ENCODE peak calls at places on chromosomes 3 and 15, in four cellular contexts. One of them, this sample, is unnamed.

GRCh38 chr15:63146684-63147083 is 10.6 kb downstream of the RPS27L start:
- DNase-seq in esophagus muscularis mucosa: no peak
- DNase-seq in HepG2: no peak
- DNase-seq in stomach: no peak
- DNase-seq in this sample: no peak

GRCh38 chr3:98553751-98554150 is 22.0 kb downstream of the GPR15 start:
- DNase-seq in esophagus muscularis mucosa: no peak
- DNase-seq in HepG2: no peak
- DNase-seq in stomach: no peak
- DNase-seq in this sample: no peak

GRCh38 chr3:195185574-195185973 is 85.4 kb downstream of the XXYLT1 start:
- DNase-seq in esophagus muscularis mucosa: no peak
- DNase-seq in HepG2: no peak
- DNase-seq in stomach: no peak
- DNase-seq in this sample: peak; percentile 20

GRCh38 chr3:8319935-8320634 is 181.5 kb upstream of the LMCD1 start:
- DNase-seq in esophagus muscularis mucosa: no peak
- DNase-seq in HepG2: no peak
- DNase-seq in stomach: no peak
- DNase-seq in this sample: no peak

GRCh38 chr3:126750760-126751129 is 46.7 kb downstream of the CHCHD6 start:
- DNase-seq in esophagus muscularis mucosa: no peak
- DNase-seq in HepG2: no peak
- DNase-seq in stomach: no peak
- DNase-seq in this sample: no peak

GRCh38 chr3:31116651-31117050 is 222.2 kb upstream of the GADL1 start:
- DNase-seq in esophagus muscularis mucosa: no peak
- DNase-seq in HepG2: no peak
- DNase-seq in stomach: no peak
- DNase-seq in this sample: no peak

GRCh38 chr3:56667973-56668579 is 15.0 kb downstream of the TASOR start:
- DNase-seq in esophagus muscularis mucosa: no peak
- DNase-seq in HepG2: no peak
- DNase-seq in stomach: no peak
- DNase-seq in this sample: no peak

GRCh38 chr3:84600703-84601225 is 358.0 kb upstream of the CADM2 start:
- DNase-seq in esophagus muscularis mucosa: no peak
- DNase-seq in HepG2: no peak
- DNase-seq in stomach: no peak
- DNase-seq in this sample: no peak

GRCh38 chr3:63364909-63365308 is 86.8 kb downstream of the SYNPR start:
- DNase-seq in esophagus muscularis mucosa: no peak
- DNase-seq in HepG2: no peak
- DNase-seq in stomach: no peak
- DNase-seq in this sample: no peak

GRCh38 chr3:166425900-166426611 is 588.8 kb upstream of the BCHE start:
- DNase-seq in esophagus muscularis mucosa: no peak
- DNase-seq in HepG2: peak; percentile 1
- DNase-seq in stomach: no peak
- DNase-seq in this sample: no peak

GRCh38 chr3:191869738-191870418 is 408.9 kb downstream of the PYDC2 start:
- DNase-seq in esophagus muscularis mucosa: no peak
- DNase-seq in HepG2: no peak
- DNase-seq in stomach: no peak
- DNase-seq in this sample: no peak

GRCh38 chr15:65870889-65871533 is 1.7 kb downstream of the RAB11A start:
- DNase-seq in esophagus muscularis mucosa: no peak
- DNase-seq in HepG2: peak; percentile 40
- DNase-seq in stomach: no peak
- DNase-seq in this sample: no peak

GRCh38 chr15:78810377-78811123 is 714 bp downstream of the ADAMTS7 start:
- DNase-seq in esophagus muscularis mucosa: no peak
- DNase-seq in HepG2: no peak
- DNase-seq in stomach: peak; percentile 67
- DNase-seq in this sample: peak; percentile 78

GRCh38 chr15:91456251-91456718 is 356.2 kb downstream of the SV2B start:
- DNase-seq in esophagus muscularis mucosa: no peak
- DNase-seq in HepG2: no peak
- DNase-seq in stomach: no peak
- DNase-seq in this sample: no peak

GRCh38 chr3:30370681-30371271 is 235.6 kb upstream of the TGFBR2 start:
- DNase-seq in esophagus muscularis mucosa: no peak
- DNase-seq in HepG2: peak; percentile 24
- DNase-seq in stomach: no peak
- DNase-seq in this sample: no peak

GRCh38 chr3:57892423-57892822 is 115.8 kb upstream of the FLNB start:
- DNase-seq in esophagus muscularis mucosa: no peak
- DNase-seq in HepG2: no peak
- DNase-seq in stomach: no peak
- DNase-seq in this sample: no peak

GRCh38 chr15:48913141-48913540 is 35.2 kb downstream of the EID1 start:
- DNase-seq in esophagus muscularis mucosa: no peak
- DNase-seq in HepG2: no peak
- DNase-seq in stomach: no peak
- DNase-seq in this sample: no peak

GRCh38 chr3:14273886-14274517 is 95.4 kb downstream of the LSM3 start:
- DNase-seq in esophagus muscularis mucosa: no peak
- DNase-seq in HepG2: no peak
- DNase-seq in stomach: no peak
- DNase-seq in this sample: no peak

GRCh38 chr3:63652066-63652725 is at the start of gene SNTN:
- DNase-seq in esophagus muscularis mucosa: no peak
- DNase-seq in HepG2: no peak
- DNase-seq in stomach: no peak
- DNase-seq in this sample: no peak

GRCh38 chr3:126952983-126953660 is 29.8 kb upstream of the PLXNA1 start:
- DNase-seq in esophagus muscularis mucosa: no peak
- DNase-seq in HepG2: no peak
- DNase-seq in stomach: no peak
- DNase-seq in this sample: peak; percentile 47

GRCh38 chr15:61396235-61396927 is 167.3 kb upstream of the RORA start:
- DNase-seq in esophagus muscularis mucosa: no peak
- DNase-seq in HepG2: no peak
- DNase-seq in stomach: no peak
- DNase-seq in this sample: no peak

GRCh38 chr3:119177321-119177720 is 3.9 kb downstream of the UPK1B start:
- DNase-seq in esophagus muscularis mucosa: no peak
- DNase-seq in HepG2: no peak
- DNase-seq in stomach: no peak
- DNase-seq in this sample: no peak

GRCh38 chr3:173096140-173096539 is 44.9 kb downstream of the SPATA16 start:
- DNase-seq in esophagus muscularis mucosa: no peak
- DNase-seq in HepG2: no peak
- DNase-seq in stomach: no peak
- DNase-seq in this sample: no peak

GRCh38 chr15:80876034-80876433 is 96.9 kb downstream of the CEMIP start:
- DNase-seq in esophagus muscularis mucosa: no peak
- DNase-seq in HepG2: no peak
- DNase-seq in stomach: no peak
- DNase-seq in this sample: no peak

GRCh38 chr3:164360738-164361376 is 717.4 kb downstream of the SI start:
- DNase-seq in esophagus muscularis mucosa: no peak
- DNase-seq in HepG2: no peak
- DNase-seq in stomach: no peak
- DNase-seq in this sample: no peak

GRCh38 chr3:164365242-164365641 is 713.1 kb downstream of the SI start:
- DNase-seq in esophagus muscularis mucosa: no peak
- DNase-seq in HepG2: no peak
- DNase-seq in stomach: no peak
- DNase-seq in this sample: no peak

GRCh38 chr3:164360078-164360578 is 718.2 kb downstream of the SI start:
- DNase-seq in esophagus muscularis mucosa: no peak
- DNase-seq in HepG2: no peak
- DNase-seq in stomach: no peak
- DNase-seq in this sample: no peak

GRCh38 chr3:164364111-164364510 is 714.2 kb downstream of the SI start:
- DNase-seq in esophagus muscularis mucosa: no peak
- DNase-seq in HepG2: no peak
- DNase-seq in stomach: no peak
- DNase-seq in this sample: no peak
- TF ChIP-seq POLR2AphosphoS5 in esophagus muscularis mucosa: no peak
- TF ChIP-seq POLR2AphosphoS5 in HepG2: no peak
- TF ChIP-seq POLR2AphosphoS5 in stomach: no peak
- TF ChIP-seq POLR2AphosphoS5 in this sample: no peak

GRCh38 chr3:50120364-50121095 is 31.8 kb downstream of the RBM5 start:
- DNase-seq in esophagus muscularis mucosa: no peak
- DNase-seq in HepG2: no peak
- DNase-seq in stomach: no peak
- DNase-seq in this sample: no peak
- TF ChIP-seq POLR2AphosphoS5 in esophagus muscularis mucosa: no peak
- TF ChIP-seq POLR2AphosphoS5 in HepG2: no peak
- TF ChIP-seq POLR2AphosphoS5 in stomach: no peak
- TF ChIP-seq POLR2AphosphoS5 in this sample: no peak

GRCh38 chr15:24976932-24977331 is 22.1 kb downstream of the SNRPN start:
- DNase-seq in esophagus muscularis mucosa: no peak
- DNase-seq in HepG2: no peak
- DNase-seq in stomach: no peak
- DNase-seq in this sample: no peak

GRCh38 chr15:24971772-24972171 is 17.0 kb downstream of the SNRPN start:
- DNase-seq in esophagus muscularis mucosa: no peak
- DNase-seq in HepG2: no peak
- DNase-seq in stomach: no peak
- DNase-seq in this sample: no peak

GRCh38 chr15:24966364-24967103 is 11.7 kb downstream of the SNRPN start:
- DNase-seq in esophagus muscularis mucosa: no peak
- DNase-seq in HepG2: no peak
- DNase-seq in stomach: no peak
- DNase-seq in this sample: no peak

GRCh38 chr15:24971052-24971451 is 16.3 kb downstream of the SNRPN start:
- DNase-seq in esophagus muscularis mucosa: no peak
- DNase-seq in HepG2: no peak
- DNase-seq in stomach: no peak
- DNase-seq in this sample: no peak
- TF ChIP-seq POLR2AphosphoS5 in esophagus muscularis mucosa: no peak
- TF ChIP-seq POLR2AphosphoS5 in HepG2: no peak
- TF ChIP-seq POLR2AphosphoS5 in stomach: no peak
- TF ChIP-seq POLR2AphosphoS5 in this sample: no peak

GRCh38 chr3:72296477-72297111 is 511.6 kb upstream of the PROK2 start:
- DNase-seq in esophagus muscularis mucosa: no peak
- DNase-seq in HepG2: no peak
- DNase-seq in stomach: no peak
- DNase-seq in this sample: no peak
- TF ChIP-seq POLR2AphosphoS5 in esophagus muscularis mucosa: no peak
- TF ChIP-seq POLR2AphosphoS5 in HepG2: no peak
- TF ChIP-seq POLR2AphosphoS5 in stomach: peak; percentile 6
- TF ChIP-seq POLR2AphosphoS5 in this sample: no peak

This sample was measured in sigmoid colon.